ENCODE peak calls at places on chromosomes 6 and 20, in nine cellular contexts. X is globus pallidus; K is mesenteric fat pad; Y is stimulated activated CD8-positive, alpha-beta memory T cell treated with anti-CD3 and anti-CD28 coated beads, Interleukin-15, amount 100 ng/mL, for 4 hours; W is epithelial cell of esophagus; L is left lung; Q is activated CD4-positive, alpha-beta T cell treated with anti-CD3 and anti-CD28 coated beads, Interleukin-2, amount 50 U/mL, for 24 hours; N is psoas muscle; V is uterus. U is an unnamed sample.

GRCh38 chr6:99285881-99286280 is 63.6 kb downstream of the FAXC start:
- DNase-seq in X (no peak), K (no peak), Y (no peak), W (no peak), L (no peak), Q (no peak), N (no peak), V (no peak), U (no peak)

GRCh38 chr20:13995086-13995665 is at the start of gene MACROD2:
- DNase-seq in X (peak), K (peak), Y (peak), W (peak), L (peak), Q (no peak), N (peak), V (peak), U (peak)

GRCh38 chr6:16704706-16705402 is 56.4 kb downstream of the ATXN1 start:
- DNase-seq in X (no peak), K (no peak), Y (peak), W (peak), L (no peak), Q (no peak), N (no peak), V (no peak), U (no peak)

GRCh38 chr6:109406196-109406595 is 23.9 kb upstream of the CD164 start:
- DNase-seq in X (no peak), K (no peak), Y (no peak), W (peak), L (no peak), Q (no peak), N (no peak), V (no peak), U (no peak)

GRCh38 chr6:80623066-80623815 is 516.8 kb downstream of the BCKDHB start:
- DNase-seq in X (no peak), K (no peak), Y (no peak), W (no peak), L (no peak), Q (no peak), N (no peak), V (no peak), U (no peak)

GRCh38 chr20:35320396-35321126 is 28.3 kb upstream of the FAM83C start:
- DNase-seq in X (no peak), K (no peak), Y (no peak), W (peak), L (no peak), Q (no peak), N (no peak), V (no peak), U (no peak)

GRCh38 chr6:108419474-108419873 is 124.6 kb downstream of the AFG1L start:
- DNase-seq in X (no peak), K (no peak), Y (no peak), W (no peak), L (no peak), Q (no peak), N (no peak), V (no peak), U (no peak)

GRCh38 chr20:7980332-7981046 is 39.1 kb downstream of the TMX4 start:
- DNase-seq in X (peak), K (no peak), Y (no peak), W (peak), L (no peak), Q (no peak), N (no peak), V (no peak), U (no peak)

GRCh38 chr6:167306401-167306998 is 15.4 kb downstream of the UNC93A start:
- DNase-seq in X (no peak), K (no peak), Y (no peak), W (no peak), L (no peak), Q (no peak), N (no peak), V (no peak), U (no peak)

GRCh38 chr6:2733324-2733723 is 17.4 kb downstream of the MYLK4 start:
- DNase-seq in X (peak), K (no peak), Y (peak), W (no peak), L (peak), Q (no peak), N (peak), V (peak), U (no peak)

GRCh38 chr6:2478200-2478599 is 232.8 kb upstream of the GMDS start:
- DNase-seq in X (no peak), K (no peak), Y (no peak), W (peak), L (no peak), Q (no peak), N (no peak), V (no peak), U (no peak)

GRCh38 chr20:2234788-2235187 is 61.0 kb upstream of the TGM3 start:
- DNase-seq in X (no peak), K (no peak), Y (no peak), W (no peak), L (no peak), Q (no peak), N (no peak), V (no peak), U (no peak)

GRCh38 chr20:43590036-43590391 is 723 bp upstream of the IFT52 start:
- DNase-seq in X (no peak), K (no peak), Y (no peak), W (no peak), L (no peak), Q (peak), N (no peak), V (peak), U (peak)

GRCh38 chr6:161836643-161837448 is 563.0 kb upstream of the AGPAT4 start:
- DNase-seq in X (peak), K (no peak), Y (no peak), W (no peak), L (no peak), Q (no peak), N (no peak), V (no peak), U (no peak)

GRCh38 chr6:43773050-43773956 is 3.3 kb downstream of the VEGFA start:
- DNase-seq in X (no peak), K (no peak), Y (no peak), W (peak), L (peak), Q (peak), N (peak), V (peak), U (no peak)

GRCh38 chr20:23245553-23246128 is 105.0 kb upstream of the NXT1 start:
- DNase-seq in X (peak), K (peak), Y (no peak), W (peak), L (peak), Q (no peak), N (peak), V (no peak), U (peak)

GRCh38 chr6:80468398-80468797 is 361.9 kb downstream of the BCKDHB start:
- DNase-seq in X (no peak), K (no peak), Y (no peak), W (no peak), L (no peak), Q (no peak), N (no peak), V (no peak), U (no peak)

GRCh38 chr6:99745651-99746050 is 139.0 kb downstream of the PRDM13 start:
- DNase-seq in X (no peak), K (no peak), Y (no peak), W (no peak), L (no peak), Q (no peak), N (no peak), V (no peak), U (no peak)

GRCh38 chr20:63740070-63740500 is 509 bp downstream of the SLC2A4RG start:
- DNase-seq in X (peak), K (no peak), Y (no peak), W (peak), L (no peak), Q (no peak), N (no peak), V (peak), U (peak)

GRCh38 chr6:17093692-17094091 is 8.2 kb upstream of the STMND1 start:
- DNase-seq in X (no peak), K (no peak), Y (no peak), W (peak), L (no peak), Q (no peak), N (no peak), V (no peak), U (no peak)

GRCh38 chr20:37316775-37317170 is 27.3 kb downstream of the MANBAL start:
- DNase-seq in X (no peak), K (no peak), Y (no peak), W (no peak), L (peak), Q (no peak), N (no peak), V (no peak), U (no peak)

GRCh38 chr20:41095110-41095969 is 42.0 kb upstream of the PLCG1 start:
- DNase-seq in X (peak), K (no peak), Y (peak), W (peak), L (peak), Q (no peak), N (peak), V (peak), U (no peak)

GRCh38 chr6:18668994-18669393 is 281.8 kb downstream of the RNF144B start:
- DNase-seq in X (no peak), K (no peak), Y (no peak), W (no peak), L (no peak), Q (no peak), N (no peak), V (no peak), U (no peak)

GRCh38 chr6:151024597-151024996 is 159.1 kb downstream of the MTHFD1L start:
- DNase-seq in X (no peak), K (no peak), Y (no peak), W (no peak), L (no peak), Q (no peak), N (no peak), V (no peak), U (no peak)

GRCh38 chr6:8195040-8195713 is 92.8 kb upstream of the EEF1E1 start:
- DNase-seq in X (no peak), K (no peak), Y (no peak), W (no peak), L (no peak), Q (no peak), N (no peak), V (no peak), U (no peak)

GRCh38 chr6:28597924-28598323 is 72.2 kb downstream of the GPX5 start:
- DNase-seq in X (no peak), K (no peak), Y (no peak), W (peak), L (no peak), Q (no peak), N (no peak), V (no peak), U (no peak)

U was measured in H1.